ENCODE peak calls at places on chromosome 22, in eight cellular contexts. Q, J, T, K, S, P, B and Z are unnamed samples.

GRCh38 chr22:26322179-26322905 is 106.7 kb upstream of the ASPHD2 start:
- DNase-seq in J (peak), P (no peak), Q (peak), S (no peak), K (no peak), T (no peak), B (no peak), Z (no peak)

GRCh38 chr22:44091021-44091721 is 67.1 kb downstream of the PARVB start:
- DNase-seq in T (no peak), S (no peak), P (no peak), B (peak), J (peak), K (peak), Q (no peak), Z (no peak)

GRCh38 chr22:49609207-49609876 is 218.3 kb downstream of the BRD1 start:
- DNase-seq in Q (no peak), J (no peak), B (no peak), S (no peak), P (no peak), K (no peak), T (no peak), Z (no peak)

GRCh38 chr22:50051930-50052329 is 6.2 kb downstream of the TTLL8 start:
- DNase-seq in K (no peak), S (no peak), P (no peak), B (no peak), T (no peak), Q (no peak), J (no peak), Z (no peak)

GRCh38 chr22:27558658-27559371 is 242.7 kb downstream of the MN1 start:
- DNase-seq in Q (no peak), S (no peak), P (no peak), B (no peak), K (no peak), J (no peak), T (no peak), Z (no peak)

GRCh38 chr22:38338772-38339379 is 21.6 kb upstream of the CSNK1E start:
- DNase-seq in T (no peak), P (no peak), Q (no peak), S (no peak), K (no peak), J (peak), B (no peak), Z (peak)

GRCh38 chr22:34804588-34804987 is 261.4 kb upstream of the ISX start:
- DNase-seq in T (no peak), Q (no peak), J (no peak), S (no peak), K (no peak), B (peak), P (no peak), Z (no peak)

GRCh38 chr22:29139965-29140782 is 65.5 kb upstream of the EMID1 start:
- DNase-seq in P (no peak), T (no peak), J (peak), Q (no peak), B (no peak), S (no peak), K (no peak), Z (no peak)

GRCh38 chr22:30208631-30209603 is 37.6 kb downstream of the LIF start:
- DNase-seq in T (no peak), J (peak), P (no peak), S (no peak), K (peak), Q (peak), B (no peak), Z (no peak)